ENCODE peak calls at places on chromosome 1, in five cellular contexts. One of them, this sample, is unnamed.

GRCh38 chr1:68433386-68433785 is 16.4 kb downstream of the RPE65 start:
- DNase-seq in adrenal gland: no peak
- DNase-seq in IMR-90: no peak
- DNase-seq in heart left ventricle: no peak
- DNase-seq in uterus: no peak
- DNase-seq in this sample: no peak

GRCh38 chr1:187903223-187903622 is 1074.5 kb downstream of the PLA2G4A start:
- DNase-seq in adrenal gland: no peak
- DNase-seq in IMR-90: peak; percentile 2
- DNase-seq in heart left ventricle: no peak
- DNase-seq in uterus: no peak
- DNase-seq in this sample: no peak

GRCh38 chr1:110053557-110054428 is 16.7 kb downstream of the ALX3 start:
- DNase-seq in adrenal gland: peak; percentile 77
- DNase-seq in IMR-90: peak; percentile 25
- DNase-seq in heart left ventricle: peak; percentile 60
- DNase-seq in uterus: peak; percentile 78
- DNase-seq in this sample: peak; percentile 85

GRCh38 chr1:208837242-208837641 is 593.1 kb upstream of the PLXNA2 start:
- DNase-seq in adrenal gland: no peak
- DNase-seq in IMR-90: no peak
- DNase-seq in heart left ventricle: no peak
- DNase-seq in uterus: no peak
- DNase-seq in this sample: no peak

GRCh38 chr1:80509965-80510522 is 1290.7 kb upstream of the ADGRL2 start:
- DNase-seq in adrenal gland: no peak
- DNase-seq in IMR-90: no peak
- DNase-seq in heart left ventricle: no peak
- DNase-seq in uterus: no peak
- DNase-seq in this sample: no peak

GRCh38 chr1:7403265-7404045 is 367.6 kb upstream of the VAMP3 start:
- DNase-seq in adrenal gland: peak; percentile 9
- DNase-seq in IMR-90: peak; percentile 68
- DNase-seq in heart left ventricle: no peak
- DNase-seq in uterus: no peak
- DNase-seq in this sample: no peak

GRCh38 chr1:111769517-111770146 is 13.9 kb downstream of the DDX20 start:
- DNase-seq in adrenal gland: peak; percentile 47
- DNase-seq in IMR-90: peak; percentile 78
- DNase-seq in heart left ventricle: no peak
- DNase-seq in uterus: no peak
- DNase-seq in this sample: no peak

GRCh38 chr1:1179983-1180861 is 6.5 kb downstream of the TTLL10 start:
- DNase-seq in adrenal gland: no peak
- DNase-seq in IMR-90: no peak
- DNase-seq in heart left ventricle: peak; percentile 21
- DNase-seq in uterus: no peak
- DNase-seq in this sample: peak; percentile 28

GRCh38 chr1:201276891-201277290 is 6.4 kb upstream of the PKP1 start:
- DNase-seq in adrenal gland: no peak
- DNase-seq in IMR-90: no peak
- DNase-seq in heart left ventricle: no peak
- DNase-seq in uterus: no peak
- DNase-seq in this sample: no peak

GRCh38 chr1:158177705-158178450 is 2.8 kb upstream of the CD1D start:
- DNase-seq in adrenal gland: peak; percentile 90
- DNase-seq in IMR-90: peak; percentile 31
- DNase-seq in heart left ventricle: peak; percentile 96
- DNase-seq in uterus: peak; percentile 79
- DNase-seq in this sample: peak; percentile 61

GRCh38 chr1:26602378-26602959 is 72.9 kb downstream of the RPS6KA1 start:
- DNase-seq in adrenal gland: peak; percentile 56
- DNase-seq in IMR-90: peak; percentile 68
- DNase-seq in heart left ventricle: no peak
- DNase-seq in uterus: no peak
- DNase-seq in this sample: peak; percentile 60

GRCh38 chr1:213649373-213649772 is 338.4 kb upstream of the PROX1 start:
- DNase-seq in adrenal gland: no peak
- DNase-seq in IMR-90: no peak
- DNase-seq in heart left ventricle: no peak
- DNase-seq in uterus: no peak
- DNase-seq in this sample: no peak

GRCh38 chr1:203207751-203208150 is 21.2 kb upstream of the CHI3L1 start:
- DNase-seq in adrenal gland: no peak
- DNase-seq in IMR-90: no peak
- DNase-seq in heart left ventricle: no peak
- DNase-seq in uterus: no peak
- DNase-seq in this sample: no peak

GRCh38 chr1:224543453-224543852 is 72.7 kb upstream of the CNIH3 start:
- DNase-seq in adrenal gland: no peak
- DNase-seq in IMR-90: no peak
- DNase-seq in heart left ventricle: no peak
- DNase-seq in uterus: no peak
- DNase-seq in this sample: no peak

GRCh38 chr1:8481650-8482380 is 163.9 kb downstream of the SLC45A1 start:
- DNase-seq in adrenal gland: no peak
- DNase-seq in IMR-90: peak; percentile 64
- DNase-seq in heart left ventricle: no peak
- DNase-seq in uterus: no peak
- DNase-seq in this sample: no peak

GRCh38 chr1:182629674-182630073 is 25.5 kb upstream of the RGS16 start:
- DNase-seq in adrenal gland: no peak
- DNase-seq in IMR-90: no peak
- DNase-seq in heart left ventricle: no peak
- DNase-seq in uterus: no peak
- DNase-seq in this sample: no peak

GRCh38 chr1:100358210-100358609 is 5.9 kb downstream of the CDC14A start:
- DNase-seq in adrenal gland: no peak
- DNase-seq in IMR-90: no peak
- DNase-seq in heart left ventricle: no peak
- DNase-seq in uterus: no peak
- DNase-seq in this sample: no peak

GRCh38 chr1:180265871-180266270 is 35.8 kb downstream of the LHX4 start:
- DNase-seq in adrenal gland: no peak
- DNase-seq in IMR-90: no peak
- DNase-seq in heart left ventricle: no peak
- DNase-seq in uterus: no peak
- DNase-seq in this sample: no peak

GRCh38 chr1:222865718-222866117 is 50.9 kb downstream of the DISP1 start:
- DNase-seq in adrenal gland: no peak
- DNase-seq in IMR-90: no peak
- DNase-seq in heart left ventricle: no peak
- DNase-seq in uterus: no peak
- DNase-seq in this sample: no peak

GRCh38 chr1:41846595-41846994 is 72.1 kb downstream of the HIVEP3 start:
- DNase-seq in adrenal gland: no peak
- DNase-seq in IMR-90: peak; percentile 69
- DNase-seq in heart left ventricle: no peak
- DNase-seq in uterus: no peak
- DNase-seq in this sample: no peak

GRCh38 chr1:19758227-19758830 is 41.4 kb downstream of the TMCO4 start:
- DNase-seq in adrenal gland: peak; percentile 62
- DNase-seq in IMR-90: peak; percentile 84
- DNase-seq in heart left ventricle: no peak
- DNase-seq in uterus: no peak
- DNase-seq in this sample: no peak

GRCh38 chr1:224381880-224382548 is 25.3 kb downstream of the CNIH4 start:
- DNase-seq in adrenal gland: no peak
- DNase-seq in IMR-90: no peak
- DNase-seq in heart left ventricle: no peak
- DNase-seq in uterus: no peak
- DNase-seq in this sample: no peak

GRCh38 chr1:172658871-172659453 is at the start of gene FASLG:
- DNase-seq in adrenal gland: no peak
- DNase-seq in IMR-90: peak; percentile 14
- DNase-seq in heart left ventricle: no peak
- DNase-seq in uterus: no peak
- DNase-seq in this sample: no peak

GRCh38 chr1:207996632-207997031 is 85.7 kb upstream of the CD34 start:
- DNase-seq in adrenal gland: no peak
- DNase-seq in IMR-90: no peak
- DNase-seq in heart left ventricle: no peak
- DNase-seq in uterus: no peak
- DNase-seq in this sample: no peak

GRCh38 chr1:79006564-79006963 is at the start of gene ADGRL4:
- DNase-seq in adrenal gland: peak; percentile 26
- DNase-seq in IMR-90: peak; percentile 50
- DNase-seq in heart left ventricle: peak; percentile 72
- DNase-seq in uterus: peak; percentile 25
- DNase-seq in this sample: no peak

GRCh38 chr1:54400321-54400720 is 5.9 kb downstream of the SSBP3 start:
- DNase-seq in adrenal gland: no peak
- DNase-seq in IMR-90: no peak
- DNase-seq in heart left ventricle: no peak
- DNase-seq in uterus: no peak
- DNase-seq in this sample: no peak
- H3K36me3 ChIP-seq in adrenal gland: no peaks in the 10 kb centered on the region
- H3K36me3 ChIP-seq in IMR-90: peaks cover 51% of the 10 kb centered on the region
- H3K36me3 ChIP-seq in heart left ventricle: no peaks in the 10 kb centered on the region
- H3K36me3 ChIP-seq in uterus: no peaks in the 10 kb centered on the region
- H3K36me3 ChIP-seq in this sample: no peaks in the 10 kb centered on the region

DNA sequence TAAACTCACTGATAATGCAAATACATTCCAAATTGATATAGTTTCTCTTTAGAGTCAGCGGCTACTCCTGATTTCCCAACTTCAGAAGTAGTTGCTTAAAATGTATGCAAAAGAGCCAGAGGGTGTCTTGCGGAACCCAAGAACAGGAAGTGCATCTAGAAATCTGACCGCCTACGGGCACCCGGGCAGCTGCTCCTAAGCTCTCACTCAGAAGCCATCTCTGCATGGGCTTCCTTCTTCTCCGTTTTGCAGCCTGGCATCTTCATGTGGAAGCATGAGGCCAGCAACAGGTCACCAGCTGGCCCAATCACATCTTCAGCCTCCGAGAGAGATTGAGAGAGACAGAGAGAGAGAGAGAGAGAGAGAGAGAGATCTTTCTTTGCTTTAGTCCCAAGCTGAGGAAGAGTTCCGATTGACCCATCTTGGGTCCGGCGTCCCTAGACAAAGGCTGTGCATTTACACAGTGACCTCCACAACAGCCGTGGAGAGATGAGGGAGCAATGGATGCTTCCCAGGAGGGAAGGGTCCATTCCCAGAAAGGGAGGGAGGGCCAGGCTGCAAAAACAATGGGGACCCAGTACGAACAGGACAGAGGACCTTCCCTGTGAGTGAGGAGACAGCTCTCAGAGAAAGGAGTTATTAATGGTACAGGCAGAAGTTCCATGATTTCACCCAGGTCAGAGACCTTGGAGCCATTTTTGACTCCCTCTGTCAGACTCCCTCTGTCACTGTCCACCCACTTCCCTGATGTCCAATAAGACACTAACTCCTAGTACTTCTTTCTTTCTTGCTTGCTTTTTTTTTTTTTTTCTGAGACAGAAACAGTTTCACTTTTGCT is 28.2 kb upstream of the SLC30A1 start:
- DNase-seq in adrenal gland: no peak
- DNase-seq in IMR-90: no peak
- DNase-seq in heart left ventricle: peak; percentile 55
- DNase-seq in uterus: no peak
- DNase-seq in this sample: no peak
- TF ChIP-seq POLR2A in adrenal gland: no peak
- TF ChIP-seq POLR2A in IMR-90: no peak
- TF ChIP-seq POLR2A in heart left ventricle: no peak
- TF ChIP-seq POLR2A in uterus: no peak
- TF ChIP-seq POLR2A in this sample: no peak

DNA sequence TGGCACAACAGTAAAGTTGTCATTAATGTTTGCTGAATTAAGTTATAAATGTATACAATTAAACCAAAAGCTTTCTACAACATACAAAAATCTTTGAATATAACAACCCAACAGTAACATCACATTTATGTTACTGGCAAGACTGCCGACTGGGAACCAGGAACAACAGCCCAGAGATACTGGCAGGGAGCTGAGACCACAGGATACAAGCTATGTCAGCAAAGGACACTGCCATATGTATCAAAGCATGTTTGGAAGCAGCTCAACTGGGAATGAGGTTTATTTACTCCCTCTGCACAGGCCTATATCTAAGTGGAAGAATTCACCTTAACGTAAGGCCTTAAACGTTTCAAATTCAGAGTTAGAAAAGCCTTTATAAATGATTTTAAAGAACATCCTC is 50.4 kb downstream of the ARHGAP29 start:
- DNase-seq in adrenal gland: no peak
- DNase-seq in IMR-90: no peak
- DNase-seq in heart left ventricle: no peak
- DNase-seq in uterus: no peak
- DNase-seq in this sample: no peak
- H3K36me3 ChIP-seq in adrenal gland: no peaks in the 10 kb centered on the region
- H3K36me3 ChIP-seq in IMR-90: peaks cover 5% of the 10 kb centered on the region
- H3K36me3 ChIP-seq in heart left ventricle: peaks cover 20% of the 10 kb centered on the region
- H3K36me3 ChIP-seq in uterus: no peaks in the 10 kb centered on the region
- H3K36me3 ChIP-seq in this sample: no peaks in the 10 kb centered on the region

GRCh38 chr1:197774691-197775281 is 494 bp downstream of the DENND1B start:
- DNase-seq in adrenal gland: peak; percentile 60
- DNase-seq in IMR-90: peak; percentile 41
- DNase-seq in heart left ventricle: peak; percentile 60
- DNase-seq in uterus: peak; percentile 49
- DNase-seq in this sample: peak; percentile 48

GRCh38 chr1:197773856-197774255 is 1.4 kb downstream of the DENND1B start:
- DNase-seq in adrenal gland: no peak
- DNase-seq in IMR-90: no peak
- DNase-seq in heart left ventricle: no peak
- DNase-seq in uterus: no peak
- DNase-seq in this sample: no peak

GRCh38 chr1:197778326-197778922 is 3.1 kb upstream of the DENND1B start:
- DNase-seq in adrenal gland: no peak
- DNase-seq in IMR-90: no peak
- DNase-seq in heart left ventricle: no peak
- DNase-seq in uterus: no peak
- DNase-seq in this sample: no peak

GRCh38 chr1:197776348-197777082 is 1.2 kb upstream of the DENND1B start:
- DNase-seq in adrenal gland: no peak
- DNase-seq in IMR-90: peak; percentile 93
- DNase-seq in heart left ventricle: no peak
- DNase-seq in uterus: no peak
- DNase-seq in this sample: no peak

GRCh38 chr1:197775282-197776262 is at the start of gene DENND1B:
- DNase-seq in adrenal gland: peak; percentile 70
- DNase-seq in IMR-90: peak; percentile 61
- DNase-seq in heart left ventricle: peak; percentile 81
- DNase-seq in uterus: peak; percentile 44
- DNase-seq in this sample: peak; percentile 64
- TF ChIP-seq POLR2A in adrenal gland: no peak
- TF ChIP-seq POLR2A in IMR-90: no peak
- TF ChIP-seq POLR2A in heart left ventricle: peak; percentile 14
- TF ChIP-seq POLR2A in uterus: no peak
- TF ChIP-seq POLR2A in this sample: no peak

GRCh38 chr1:90990779-90991178 is 31.1 kb downstream of the ZNF644 start:
- DNase-seq in adrenal gland: no peak
- DNase-seq in IMR-90: no peak
- DNase-seq in heart left ventricle: no peak
- DNase-seq in uterus: no peak
- DNase-seq in this sample: no peak
- H3K36me3 ChIP-seq in adrenal gland: no peaks in the 10 kb centered on the region
- H3K36me3 ChIP-seq in IMR-90: peaks cover 3% of the 10 kb centered on the region
- H3K36me3 ChIP-seq in heart left ventricle: no peaks in the 10 kb centered on the region
- H3K36me3 ChIP-seq in uterus: no peaks in the 10 kb centered on the region
- H3K36me3 ChIP-seq in this sample: no peaks in the 10 kb centered on the region